ENCODE peak calls at places on chromosomes 1 and 21, in six cellular contexts. V, Q, L, F, Y and I are unnamed samples.

GRCh38 chr1:202861420-202862121 is 27.4 kb downstream of the RABIF start:
- DNase-seq in Y (peak), V (peak), Q (peak), F (peak), L (peak), I (peak)

GRCh38 chr1:152013664-152014237 is 20.1 kb upstream of the S100A10 start:
- DNase-seq in F (no peak), L (no peak), Q (no peak), V (no peak), Y (no peak), I (no peak)

GRCh38 chr1:248757784-248758195 is 2.2 kb upstream of the LYPD8 start:
- DNase-seq in V (no peak), Y (no peak), L (no peak), F (no peak), Q (no peak), I (no peak)

GRCh38 chr1:24622218-24622617 is 20.9 kb upstream of the SRRM1 start:
- DNase-seq in F (no peak), Y (no peak), V (no peak), Q (no peak), L (no peak), I (no peak)

GRCh38 chr1:3334366-3334765 is 120.1 kb upstream of the ARHGEF16 start:
- DNase-seq in F (no peak), L (no peak), Y (no peak), V (no peak), Q (no peak), I (no peak)

GRCh38 chr1:161131721-161132409 is 602 bp downstream of the DEDD start:
- DNase-seq in Y (no peak), V (peak), F (no peak), L (no peak), Q (no peak), I (peak)

GRCh38 chr1:150049926-150050325 is 17.6 kb upstream of the VPS45 start:
- DNase-seq in L (no peak), Y (no peak), V (no peak), F (no peak), Q (no peak), I (no peak)

GRCh38 chr21:43262427-43262826 is 93.6 kb downstream of the CRYAA start:
- DNase-seq in Q (no peak), F (peak), V (peak), Y (no peak), L (no peak), I (no peak)

GRCh38 chr1:246332078-246332477 is 175.0 kb downstream of the SMYD3 start:
- DNase-seq in Q (no peak), F (no peak), Y (no peak), V (no peak), L (no peak), I (no peak)

GRCh38 chr1:233707153-233707905 is 93.4 kb downstream of the KCNK1 start:
- DNase-seq in Y (no peak), V (peak), Q (no peak), L (no peak), F (no peak), I (peak)

GRCh38 chr1:94038511-94038910 is 82.4 kb downstream of the ABCA4 start:
- DNase-seq in V (no peak), L (no peak), F (no peak), Y (no peak), Q (no peak), I (no peak)

GRCh38 chr1:9835758-9836631 is 12.2 kb upstream of the CLSTN1 start:
- DNase-seq in V (peak), L (no peak), Y (peak), Q (no peak), F (no peak), I (peak)

GRCh38 chr1:225655509-225656258 is 2.8 kb upstream of the ENAH start:
- DNase-seq in V (peak), Y (peak), L (peak), Q (peak), F (peak), I (peak)

GRCh38 chr1:153541641-153542569 is 1.2 kb upstream of the S100A5 start:
- DNase-seq in Q (no peak), V (no peak), L (no peak), F (no peak), Y (no peak), I (no peak)

GRCh38 chr1:113388017-113388620 is 2.2 kb upstream of the MAGI3 start:
- DNase-seq in V (no peak), Q (no peak), Y (no peak), L (no peak), F (no peak), I (no peak)

GRCh38 chr1:204885288-204885711 is 14.6 kb downstream of the NFASC start:
- DNase-seq in V (peak), L (no peak), Y (no peak), Q (no peak), F (no peak), I (no peak)

GRCh38 chr1:204883405-204883804 is 12.7 kb downstream of the NFASC start:
- DNase-seq in V (no peak), L (peak), F (no peak), Y (no peak), Q (peak), I (no peak)

GRCh38 chr1:204888294-204888693 is 17.6 kb downstream of the NFASC start:
- DNase-seq in V (no peak), Q (no peak), F (no peak), L (no peak), Y (no peak), I (no peak)

GRCh38 chr1:204887846-204888245 is 17.2 kb downstream of the NFASC start:
- DNase-seq in L (no peak), Y (no peak), F (no peak), V (no peak), Q (no peak), I (no peak)

GRCh38 chr1:204885790-204886189 is 15.1 kb downstream of the NFASC start:
- DNase-seq in F (no peak), L (no peak), Y (no peak), V (peak), Q (no peak), I (no peak)
- H3K27ac ChIP-seq in F (no peak), L (peak), Y (no peak), V (peak), Q (no peak), I (no peak)

DNA sequence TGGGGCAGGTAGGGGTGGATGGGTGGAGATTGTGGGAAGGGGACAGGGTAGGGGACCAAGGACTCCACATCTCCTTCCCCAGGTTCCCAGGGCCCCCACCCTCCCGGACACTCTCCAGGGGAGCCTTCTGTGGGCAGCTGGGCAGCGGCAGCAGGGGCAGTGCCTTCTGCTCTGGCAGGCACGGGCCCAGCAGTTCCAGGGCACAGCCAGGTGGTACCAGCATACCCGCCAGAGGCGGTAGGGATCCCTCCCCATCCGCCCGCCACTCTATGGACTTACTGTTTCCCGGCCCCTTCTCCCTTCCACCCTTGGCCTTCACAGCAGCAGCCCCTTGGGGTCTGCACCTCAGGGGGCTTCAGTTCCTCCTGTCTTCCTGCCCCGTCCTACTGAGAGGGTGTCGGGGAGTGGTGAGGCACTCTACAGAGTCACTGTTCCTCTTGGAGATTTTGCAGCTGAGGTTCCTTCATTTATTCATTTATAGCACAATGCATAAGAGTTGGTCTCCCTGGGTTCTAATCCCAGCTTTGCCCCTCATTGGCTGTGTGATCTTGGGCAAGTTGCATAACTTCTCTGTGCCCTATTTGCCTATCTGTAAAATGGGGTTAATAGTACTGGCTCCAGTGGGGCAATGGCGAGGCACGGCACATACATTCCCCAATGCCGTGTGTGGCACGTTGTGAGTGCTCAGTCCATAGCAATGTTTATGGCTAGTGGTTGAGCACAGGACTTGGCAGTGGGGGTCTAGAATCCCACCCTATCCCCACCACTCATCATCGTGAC is 17.0 kb downstream of the C1orf167 start:
- DNase-seq in V (no peak), L (no peak), Q (no peak), Y (no peak), F (no peak), I (no peak)
- H3K27ac ChIP-seq in V (no peak), L (no peak), Q (no peak), Y (no peak), F (no peak), I (no peak)

DNA sequence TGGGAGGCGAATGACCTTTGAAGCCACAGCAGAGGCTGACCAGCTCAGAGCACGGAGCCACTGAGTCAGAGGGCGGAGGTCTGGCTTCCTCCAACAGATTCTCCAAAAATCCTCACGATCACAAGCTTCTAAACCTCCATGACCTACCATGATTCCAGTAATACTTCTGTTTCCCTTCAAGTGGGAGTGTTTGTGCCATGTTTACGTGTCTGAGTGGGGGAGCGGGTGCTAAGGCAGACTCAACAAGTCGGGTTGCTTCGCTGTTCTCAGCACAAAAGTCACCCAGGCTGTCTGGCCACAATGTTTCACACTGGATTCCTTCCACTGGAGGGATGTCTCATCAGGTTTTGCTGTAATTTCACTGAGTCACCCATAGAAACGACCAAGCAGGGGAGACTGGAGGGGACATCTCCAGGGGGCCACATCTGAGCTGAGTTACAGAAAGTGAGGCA is 86.2 kb downstream of the SLC66A1 start:
- DNase-seq in Y (no peak), V (peak), F (no peak), Q (peak), L (no peak), I (peak)
- H3K27ac ChIP-seq in Y (peak), V (no peak), F (no peak), Q (no peak), L (no peak), I (peak)

DNA sequence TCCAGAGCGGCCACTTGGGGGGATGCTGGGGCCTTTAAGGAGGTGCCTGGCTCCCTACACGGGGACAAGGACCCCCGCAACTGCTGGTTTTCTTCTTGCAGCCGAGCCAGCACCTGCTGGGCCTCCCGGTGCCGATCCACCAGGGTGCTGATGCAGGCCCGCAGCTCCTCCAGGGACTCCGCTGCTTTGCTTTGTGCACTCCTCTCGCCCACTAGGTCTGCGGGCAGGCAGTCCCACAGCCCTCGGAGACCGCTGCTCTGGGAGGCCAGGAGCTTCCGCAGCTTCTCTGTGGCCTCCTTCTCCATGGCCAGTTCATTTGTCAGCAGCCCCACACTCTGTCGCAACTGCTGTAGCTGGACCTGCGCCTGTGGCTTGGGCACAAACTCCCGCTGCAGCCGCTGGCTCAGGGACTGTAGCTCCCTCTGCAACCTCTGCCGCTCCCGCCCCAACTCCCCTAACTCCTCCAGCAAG is 13.2 kb downstream of the ANKRD35 start:
- DNase-seq in L (peak), V (no peak), Q (no peak), Y (peak), F (peak), I (no peak)
- H3K27ac ChIP-seq in L (peak), V (no peak), Q (no peak), Y (peak), F (peak), I (no peak)

GRCh38 chr1:147210987-147211386 is 14.2 kb downstream of the FMO5 start:
- DNase-seq in F (no peak), Q (no peak), L (no peak), Y (no peak), V (no peak), I (no peak)
- H3K27ac ChIP-seq in F (no peak), Q (no peak), L (no peak), Y (no peak), V (no peak), I (no peak)

DNA sequence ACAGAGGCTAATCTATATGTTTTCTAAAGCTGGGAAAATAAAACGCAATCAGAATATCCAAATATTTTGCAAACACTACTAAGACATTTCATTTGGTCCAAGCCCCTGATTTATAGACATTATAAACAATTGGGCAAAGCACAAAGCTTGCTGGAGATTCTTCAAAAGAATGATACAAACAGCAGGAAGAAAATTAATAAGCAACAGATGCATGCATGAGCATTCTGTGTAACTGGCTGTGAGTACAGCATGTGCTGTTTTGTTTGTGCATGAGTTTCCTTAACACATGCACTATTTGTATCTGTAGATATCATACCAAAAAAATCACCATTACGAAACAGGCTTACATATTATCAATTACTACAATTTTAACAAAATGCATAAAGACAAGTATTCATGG is 552.8 kb downstream of the LTN1 start:
- DNase-seq in F (no peak), Y (no peak), L (no peak), V (no peak), Q (no peak), I (no peak)
- H3K27ac ChIP-seq in F (no peak), Y (no peak), L (no peak), V (no peak), Q (no peak), I (no peak)

DNA sequence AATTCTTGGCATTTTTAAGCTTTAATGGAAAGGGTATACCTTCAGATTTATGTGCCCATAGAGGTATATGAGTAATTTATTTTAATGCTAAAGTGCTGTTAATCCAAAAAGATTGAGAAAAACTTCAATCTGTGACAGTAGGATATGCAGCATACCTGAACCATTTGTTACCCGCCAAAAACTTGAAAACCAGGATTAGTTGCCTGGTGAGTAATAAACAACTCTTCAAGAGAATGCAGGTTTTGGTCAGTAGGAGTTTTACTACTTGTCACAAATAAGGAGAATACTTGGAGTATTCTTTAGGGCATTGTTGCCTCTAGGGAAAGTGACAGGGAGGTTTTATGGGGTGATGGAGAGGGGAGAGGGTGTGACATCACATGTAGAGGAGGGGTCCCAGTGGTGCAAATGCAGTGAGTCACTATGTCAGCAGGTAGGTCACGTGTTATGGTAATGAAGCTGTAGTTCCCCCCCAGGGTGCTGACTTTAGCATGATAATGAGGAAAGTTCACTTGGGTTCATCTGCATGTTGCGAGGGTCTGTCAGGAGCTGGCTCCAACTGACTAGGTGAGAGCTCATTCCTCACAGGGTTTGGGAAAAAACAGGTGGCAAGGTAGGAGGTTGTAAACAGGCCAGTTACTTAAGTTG is 23.1 kb downstream of the USP25 start:
- DNase-seq in Q (no peak), L (no peak), F (no peak), Y (no peak), V (peak), I (no peak)
- H3K27ac ChIP-seq in Q (no peak), L (no peak), F (no peak), Y (no peak), V (no peak), I (no peak)

GRCh38 chr1:26286064-26286416 is 6.2 kb downstream of the SH3BGRL3 start:
- DNase-seq in V (no peak), L (no peak), Q (no peak), F (no peak), Y (no peak), I (no peak)
- H3K27ac ChIP-seq in V (no peak), L (peak), Q (no peak), F (peak), Y (no peak), I (peak)

GRCh38 chr1:29283804-29284195 is 47.5 kb downstream of the PTPRU start:
- DNase-seq in Y (no peak), F (no peak), V (no peak), Q (no peak), L (no peak), I (no peak)
- H3K27ac ChIP-seq in Y (no peak), F (no peak), V (no peak), Q (no peak), L (no peak), I (no peak)

GRCh38 chr1:66346057-66346795 is 187.7 kb upstream of the SGIP1 start:
- DNase-seq in V (peak), L (no peak), Q (no peak), F (no peak), Y (no peak), I (no peak)
- H3K27ac ChIP-seq in V (no peak), L (no peak), Q (peak), F (peak), Y (no peak), I (no peak)